ENCODE peak calls at places on chromosomes 7 and 10, in ten cellular contexts. K, V, Y, B, S, J, E, Z, G and R are unnamed samples. For H3K4me1, the result is how much of the 10 kb centered on the place peaks cover.

GRCh38 chr10:51657481-51657880 is 41.9 kb downstream of the CSTF2T start:
- DNase-seq in Z (no peak), V (no peak), B (no peak), G (no peak), S (no peak), E (no peak), K (no peak), Y (no peak), J (no peak), R (no peak)

GRCh38 chr10:97483526-97483925 is 14.7 kb downstream of the MMS19 start:
- DNase-seq in B (no peak), Y (no peak), S (no peak), V (no peak), E (no peak), J (no peak), K (no peak), Z (no peak), G (no peak), R (no peak)

GRCh38 chr7:112497481-112497880 is 16.7 kb downstream of the LSMEM1 start:
- DNase-seq in Z (no peak), K (no peak), G (no peak), J (no peak), B (no peak), E (no peak), V (no peak), S (no peak), Y (no peak), R (no peak)

GRCh38 chr10:4514445-4515108 is 311.4 kb upstream of the AKR1E2 start:
- DNase-seq in S (peak), J (peak), K (no peak), Y (peak), B (peak), G (no peak), E (no peak), Z (no peak), V (peak), R (no peak)

GRCh38 chr7:157224627-157225026 is 85.9 kb downstream of the UBE3C start:
- DNase-seq in V (no peak), B (no peak), J (no peak), Z (no peak), Y (no peak), K (no peak), E (no peak), G (peak), S (no peak), R (no peak)

GRCh38 chr10:8420182-8420581 is 365.7 kb downstream of the GATA3 start:
- DNase-seq in Y (no peak), G (no peak), Z (no peak), S (no peak), J (no peak), K (no peak), E (no peak), B (no peak), V (no peak), R (no peak)

GRCh38 chr7:67625257-67625713 is 628.7 kb downstream of the TYW1 start:
- DNase-seq in G (peak), B (peak), Z (peak), S (peak), Y (peak), K (no peak), E (peak), V (peak), J (peak), R (no peak)

GRCh38 chr7:1865809-1866255 is 195.8 kb downstream of the ELFN1 start:
- DNase-seq in Z (no peak), G (no peak), E (no peak), V (no peak), Y (no peak), S (no peak), B (no peak), K (no peak), J (no peak), R (no peak)

GRCh38 chr10:87816842-87817178 is 1.2 kb downstream of the ATAD1 start:
- DNase-seq in J (no peak), G (peak), Z (no peak), S (no peak), B (no peak), Y (no peak), V (no peak), E (no peak), K (no peak), R (no peak)

GRCh38 chr10:62870866-62871265 is 54.7 kb upstream of the EGR2 start:
- DNase-seq in V (no peak), J (no peak), Y (no peak), E (no peak), B (no peak), S (no peak), K (no peak), Z (no peak), G (no peak), R (no peak)

GRCh38 chr10:95814011-95814727 is 58.2 kb downstream of the ENTPD1 start:
- DNase-seq in J (peak), Z (no peak), S (no peak), G (no peak), E (no peak), V (no peak), K (no peak), B (no peak), Y (no peak), R (no peak)

DNA sequence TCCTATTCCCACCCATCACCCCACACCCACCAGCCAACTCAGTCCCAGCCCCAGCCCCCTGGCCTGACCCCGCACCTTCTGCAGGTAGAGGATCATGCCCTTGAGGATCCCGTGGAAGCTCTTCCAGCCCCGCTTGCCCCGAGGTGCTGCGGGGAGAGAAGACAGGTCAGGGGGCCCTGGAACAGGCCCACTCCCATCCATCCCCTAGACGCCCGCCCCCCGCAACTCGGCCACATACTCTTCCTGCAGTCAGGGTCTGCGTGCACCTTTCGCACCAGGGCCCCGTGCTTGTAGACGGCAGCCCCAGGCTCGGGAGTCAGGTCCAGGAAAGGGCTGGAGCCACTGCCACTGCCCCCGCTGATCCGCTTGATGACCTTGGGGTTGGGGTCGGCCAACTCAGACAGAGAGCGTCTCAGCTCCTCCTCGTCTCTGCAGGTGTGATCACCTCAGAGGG is 9.6 kb downstream of the NFKB2 start:
- DNase-seq in B (no peak), Z (peak), V (no peak), G (no peak), J (no peak), Y (no peak), S (no peak), K (no peak), E (no peak), R (no peak)
- TF ChIP-seq POLR2A in B (no peak), Z (no peak), V (no peak), G (no peak), J (no peak), Y (no peak), S (no peak), K (no peak), E (no peak), R (no peak)

DNA sequence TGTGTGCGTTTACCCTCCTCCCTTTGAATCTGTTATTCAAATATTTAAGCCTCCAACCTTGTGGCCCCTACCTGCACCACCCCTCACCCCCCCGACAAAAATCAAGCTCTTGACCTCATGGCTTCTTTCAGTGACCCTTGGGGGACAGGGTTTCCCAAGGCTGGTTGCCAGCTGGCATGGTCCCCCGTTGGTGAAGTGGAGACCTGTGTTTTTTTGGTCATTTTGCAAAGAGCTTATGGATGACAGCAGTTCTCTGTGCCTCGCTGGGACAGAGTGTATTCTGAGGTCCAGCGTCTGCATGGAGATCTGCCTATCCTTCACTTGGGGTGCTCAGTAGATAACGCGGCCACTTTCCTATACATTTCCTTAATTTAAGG is 111.0 kb downstream of the TCF7L2 start:
- DNase-seq in Y (no peak), Z (peak), S (no peak), G (no peak), J (no peak), E (no peak), B (no peak), V (no peak), K (no peak), R (no peak)
- H3K4me1 ChIP-seq in Y (half or more), Z (half or more), S (under half), G (half or more), J (under half), E (under half), B (under half), V (half or more), K (half or more), R (under half)

GRCh38 chr10:5547934-5548660 is 23.3 kb downstream of the CALML3 start:
- DNase-seq in K (no peak), Y (peak), J (no peak), Z (peak), G (peak), V (peak), B (no peak), S (no peak), E (no peak), R (no peak)
- H3K4me3 ChIP-seq in K (peak), Y (no peak), J (no peak), Z (no peak), G (peak), V (peak), B (peak), S (peak), E (no peak), R (peak)

GRCh38 chr7:141737836-141738591 is at the start of gene SSBP1:
- DNase-seq in Y (peak), E (peak), Z (peak), B (peak), V (peak), S (peak), K (peak), J (peak), G (peak), R (peak)
- TF ChIP-seq POLR2A in Y (peak), E (peak), Z (peak), B (peak), V (peak), S (peak), K (peak), J (no peak), G (peak), R (peak)

GRCh38 chr7:33883566-33883965 is 21.8 kb upstream of the BMPER start:
- DNase-seq in E (no peak), S (no peak), G (peak), Z (no peak), V (no peak), Y (no peak), K (no peak), J (no peak), B (no peak), R (no peak)

GRCh38 chr7:33881316-33881715 is 24.0 kb upstream of the BMPER start:
- DNase-seq in K (no peak), V (no peak), Y (no peak), E (no peak), J (no peak), B (no peak), Z (no peak), S (no peak), G (no peak), R (no peak)

GRCh38 chr7:33880787-33881186 is 24.6 kb upstream of the BMPER start:
- DNase-seq in Y (no peak), Z (no peak), B (no peak), K (no peak), E (no peak), S (no peak), V (no peak), G (no peak), J (no peak), R (no peak)

GRCh38 chr7:33882950-33883349 is 22.4 kb upstream of the BMPER start:
- DNase-seq in Y (no peak), S (no peak), E (no peak), Z (no peak), G (no peak), K (no peak), J (no peak), V (no peak), B (no peak), R (no peak)

DNA sequence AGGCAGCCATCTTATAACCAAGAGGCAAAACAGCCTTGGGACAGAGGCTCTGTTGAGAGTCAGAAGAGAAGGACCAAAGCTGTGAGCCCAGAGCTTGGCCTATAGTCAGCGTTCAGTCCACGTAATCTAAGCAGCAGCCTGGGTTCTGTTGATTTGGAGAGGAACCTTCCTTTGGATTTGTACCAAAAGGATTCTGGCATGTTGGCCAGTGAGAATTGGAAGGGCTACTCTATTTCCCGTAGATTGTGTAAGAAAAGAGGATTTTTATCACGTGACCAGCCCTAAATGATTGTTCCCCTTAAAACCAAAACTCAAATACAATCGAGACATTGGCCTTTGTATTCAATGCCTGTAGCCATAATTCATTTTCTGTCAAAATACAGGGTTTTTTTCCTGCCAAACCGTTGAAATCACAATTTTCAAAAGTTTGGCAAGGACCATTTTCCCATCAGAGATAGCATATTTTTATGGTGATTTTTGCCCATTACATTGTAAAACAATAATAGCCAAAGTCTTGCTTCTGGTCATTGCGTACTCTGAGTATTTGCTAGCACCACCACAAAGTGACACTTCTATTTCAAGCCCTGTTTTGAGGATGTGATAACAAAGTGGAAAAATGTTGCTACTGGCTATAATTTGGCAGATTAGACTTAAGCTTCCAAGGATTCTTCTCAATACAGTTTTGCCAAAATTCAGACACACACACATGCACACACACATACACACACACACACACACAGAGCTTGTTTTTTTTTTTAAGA is 23.1 kb upstream of the BMPER start:
- DNase-seq in J (peak), K (no peak), V (peak), E (no peak), Y (peak), S (no peak), Z (peak), G (no peak), B (no peak), R (no peak)
- H3K4me1 ChIP-seq in J (under half), K (under half), V (under half), E (under half), Y (under half), S (under half), Z (under half), G (under half), B (under half), R (under half)

GRCh38 chr10:53579773-53580172 is 807.2 kb upstream of the MBL2 start:
- DNase-seq in Z (no peak), V (no peak), E (no peak), B (no peak), K (no peak), G (no peak), J (no peak), Y (no peak), S (no peak), R (no peak)
- H3K4me3 ChIP-seq in Z (no peak), V (no peak), E (no peak), B (no peak), K (no peak), G (no peak), J (no peak), Y (no peak), S (no peak), R (no peak)

DNA sequence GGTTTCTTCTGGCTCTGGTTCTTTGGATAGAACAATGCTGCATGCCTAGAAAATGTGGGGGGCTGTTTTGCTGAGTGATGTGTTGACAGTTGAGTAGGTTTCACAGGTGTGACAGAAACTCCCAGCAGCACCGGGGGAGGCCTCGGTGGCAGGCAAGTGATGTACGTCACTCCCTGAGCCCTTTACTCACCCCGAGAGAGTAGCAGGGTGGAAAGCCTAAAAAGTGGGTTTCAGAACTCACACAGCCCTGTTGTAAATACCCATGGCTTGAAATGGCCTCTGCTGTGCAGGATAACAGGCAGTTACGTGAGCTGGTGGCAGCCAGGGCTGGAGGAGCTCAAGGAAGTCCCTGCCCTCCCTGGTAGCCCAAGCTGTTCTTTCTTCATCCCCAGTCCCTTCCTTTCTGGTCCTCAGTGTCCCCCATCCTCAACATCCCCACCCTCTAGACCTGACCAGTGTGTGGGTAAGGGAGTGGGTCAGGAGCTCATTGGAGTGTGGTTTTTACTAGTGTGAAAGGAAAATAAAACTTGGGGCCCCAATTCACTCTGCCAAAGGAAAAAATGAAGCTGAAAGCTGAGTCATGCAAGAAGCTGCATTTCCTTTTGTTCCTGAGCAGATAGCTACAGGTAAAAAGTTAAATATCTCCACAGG is 258.1 kb downstream of the STK31 start:
- DNase-seq in Y (no peak), Z (no peak), B (no peak), S (no peak), G (no peak), J (no peak), E (no peak), V (no peak), K (peak), R (no peak)
- TF ChIP-seq POLR2A in Y (no peak), Z (no peak), B (no peak), S (no peak), G (no peak), J (no peak), E (no peak), V (no peak), K (no peak), R (no peak)

DNA sequence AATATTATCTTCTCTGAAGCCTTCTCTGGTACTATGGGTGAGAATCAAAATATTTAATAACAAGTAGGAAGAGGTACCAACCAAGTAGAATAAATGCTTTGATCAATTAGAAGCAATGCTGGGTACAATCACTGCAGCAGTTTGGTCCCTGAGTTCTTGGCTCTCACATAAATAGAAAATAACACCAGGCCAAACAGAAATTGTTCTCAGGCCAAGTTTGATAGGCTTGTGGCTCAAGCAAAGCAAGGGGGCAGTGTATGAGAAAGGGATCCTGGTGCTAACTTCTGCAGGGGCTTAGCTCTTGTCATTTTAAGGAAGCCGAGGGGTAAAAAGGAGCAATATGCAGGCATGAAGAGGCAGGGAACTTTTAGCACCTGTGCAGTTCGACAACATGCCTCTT is 146.8 kb upstream of the TMEM229A start:
- DNase-seq in G (no peak), Z (no peak), E (no peak), J (no peak), V (no peak), K (no peak), Y (no peak), B (no peak), S (no peak), R (no peak)
- H3K4me1 ChIP-seq in G (under half), Z (under half), E (under half), J (under half), V (under half), K (under half), Y (under half), B (under half), S (under half), R (under half)

GRCh38 chr7:379456-380225 is 89.7 kb downstream of the FOXL3 start:
- DNase-seq in B (peak), S (no peak), Z (peak), K (no peak), Y (no peak), V (peak), J (peak), E (no peak), G (no peak), R (no peak)
- H3K4me3 ChIP-seq in B (peak), S (peak), Z (no peak), K (peak), Y (no peak), V (no peak), J (no peak), E (peak), G (no peak), R (peak)